ENCODE peak calls at places on chromosomes 12 and 14, in seven cellular contexts. One of them, this sample, is unnamed.

GRCh38 chr12:88624911-88625310 is 44.6 kb upstream of the KITLG start:
- DNase-seq in mesendoderm: no peak
- DNase-seq in mesenchymal stem cell: peak; percentile 22
- DNase-seq in trophoblast cell: no peak
- DNase-seq in IMR-90: peak; percentile 62
- DNase-seq in H9: no peak
- DNase-seq in H1: no peak
- DNase-seq in this sample: no peak

GRCh38 chr14:70782361-70782760 is 27.0 kb downstream of the MAP3K9 start:
- DNase-seq in IMR-90: peak; percentile 35
- DNase-seq in trophoblast cell: peak; percentile 52
- DNase-seq in H1: no peak
- DNase-seq in mesenchymal stem cell: peak; percentile 9
- DNase-seq in mesendoderm: no peak
- DNase-seq in H9: no peak
- DNase-seq in this sample: no peak

GRCh38 chr14:91029451-91030217 is 30.8 kb downstream of the RPS6KA5 start:
- DNase-seq in IMR-90: no peak
- DNase-seq in trophoblast cell: no peak
- DNase-seq in mesenchymal stem cell: no peak
- DNase-seq in H9: no peak
- DNase-seq in H1: no peak
- DNase-seq in mesendoderm: peak; percentile 12
- DNase-seq in this sample: no peak

GRCh38 chr14:58639842-58640484 is 2.2 kb downstream of the DACT1 start:
- DNase-seq in trophoblast cell: peak; percentile 60
- DNase-seq in IMR-90: peak; percentile 86
- DNase-seq in H1: no peak
- DNase-seq in mesendoderm: peak; percentile 77
- DNase-seq in mesenchymal stem cell: peak; percentile 79
- DNase-seq in H9: no peak
- DNase-seq in this sample: peak; percentile 31

GRCh38 chr12:23704992-23705943 is 244.2 kb downstream of the SOX5 start:
- DNase-seq in mesenchymal stem cell: no peak
- DNase-seq in H9: peak; percentile 29
- DNase-seq in IMR-90: no peak
- DNase-seq in mesendoderm: peak; percentile 11
- DNase-seq in H1: no peak
- DNase-seq in trophoblast cell: no peak
- DNase-seq in this sample: no peak

GRCh38 chr12:46389130-46389616 is 16.6 kb upstream of the SLC38A2 start:
- DNase-seq in mesenchymal stem cell: peak; percentile 75
- DNase-seq in trophoblast cell: no peak
- DNase-seq in IMR-90: peak; percentile 87
- DNase-seq in H1: no peak
- DNase-seq in H9: no peak
- DNase-seq in mesendoderm: no peak
- DNase-seq in this sample: no peak

GRCh38 chr14:65098586-65098985 is 3.7 kb downstream of the MAX start:
- DNase-seq in trophoblast cell: peak; percentile 7
- DNase-seq in H1: no peak
- DNase-seq in mesendoderm: no peak
- DNase-seq in mesenchymal stem cell: peak; percentile 70
- DNase-seq in H9: no peak
- DNase-seq in IMR-90: peak; percentile 46
- DNase-seq in this sample: no peak

GRCh38 chr12:99605-100004 is 33.0 kb downstream of the IQSEC3 start:
- DNase-seq in IMR-90: peak; percentile 50
- DNase-seq in H1: no peak
- DNase-seq in mesenchymal stem cell: peak; percentile 28
- DNase-seq in mesendoderm: peak; percentile 53
- DNase-seq in trophoblast cell: no peak
- DNase-seq in H9: peak; percentile 73
- DNase-seq in this sample: peak; percentile 45

GRCh38 chr14:60721331-60722162 is 2.6 kb downstream of the SIX4 start:
- DNase-seq in mesenchymal stem cell: peak; percentile 71
- DNase-seq in IMR-90: peak; percentile 84
- DNase-seq in H9: peak; percentile 71
- DNase-seq in H1: peak; percentile 78
- DNase-seq in trophoblast cell: peak; percentile 51
- DNase-seq in mesendoderm: peak; percentile 78
- DNase-seq in this sample: peak; percentile 47

GRCh38 chr14:36940476-36940875 is 231.9 kb downstream of the SLC25A21 start:
- DNase-seq in mesenchymal stem cell: no peak
- DNase-seq in trophoblast cell: no peak
- DNase-seq in mesendoderm: no peak
- DNase-seq in H1: no peak
- DNase-seq in H9: no peak
- DNase-seq in IMR-90: no peak
- DNase-seq in this sample: no peak

GRCh38 chr12:116631619-116632018 is 72.4 kb downstream of the MAP1LC3B2 start:
- DNase-seq in H1: no peak
- DNase-seq in trophoblast cell: no peak
- DNase-seq in mesendoderm: peak; percentile 37
- DNase-seq in IMR-90: no peak
- DNase-seq in H9: no peak
- DNase-seq in mesenchymal stem cell: no peak
- DNase-seq in this sample: no peak

GRCh38 chr12:43884683-43885410 is 49.0 kb downstream of the TMEM117 start:
- DNase-seq in IMR-90: no peak
- DNase-seq in trophoblast cell: no peak
- DNase-seq in H1: no peak
- DNase-seq in mesendoderm: no peak
- DNase-seq in mesenchymal stem cell: no peak
- DNase-seq in H9: no peak
- DNase-seq in this sample: peak; percentile 1

GRCh38 chr12:2011641-2012607 is 7.7 kb upstream of the DCP1B start:
- DNase-seq in H1: no peak
- DNase-seq in trophoblast cell: no peak
- DNase-seq in mesendoderm: peak; percentile 51
- DNase-seq in mesenchymal stem cell: peak; percentile 32
- DNase-seq in IMR-90: peak; percentile 9
- DNase-seq in H9: no peak
- DNase-seq in this sample: no peak

GRCh38 chr12:98893126-98893525 is 248.0 kb downstream of the APAF1 start:
- DNase-seq in trophoblast cell: no peak
- DNase-seq in mesendoderm: peak; percentile 3
- DNase-seq in mesenchymal stem cell: no peak
- DNase-seq in H1: no peak
- DNase-seq in IMR-90: no peak
- DNase-seq in H9: no peak
- DNase-seq in this sample: no peak

GRCh38 chr14:68104518-68104917 is 284.9 kb downstream of the RAD51B start:
- DNase-seq in IMR-90: peak; percentile 91
- DNase-seq in H1: no peak
- DNase-seq in trophoblast cell: peak; percentile 90
- DNase-seq in mesenchymal stem cell: peak; percentile 94
- DNase-seq in H9: no peak
- DNase-seq in mesendoderm: peak; percentile 93
- DNase-seq in this sample: no peak

GRCh38 chr12:51471465-51471864 is 46.8 kb downstream of the SLC4A8 start:
- DNase-seq in H9: no peak
- DNase-seq in mesenchymal stem cell: no peak
- DNase-seq in H1: no peak
- DNase-seq in IMR-90: no peak
- DNase-seq in trophoblast cell: no peak
- DNase-seq in mesendoderm: no peak
- DNase-seq in this sample: no peak

GRCh38 chr12:51473947-51474346 is 49.3 kb downstream of the SLC4A8 start:
- DNase-seq in trophoblast cell: no peak
- DNase-seq in IMR-90: no peak
- DNase-seq in mesendoderm: no peak
- DNase-seq in mesenchymal stem cell: no peak
- DNase-seq in H9: no peak
- DNase-seq in H1: no peak
- DNase-seq in this sample: no peak

GRCh38 chr12:51470116-51470515 is 45.5 kb downstream of the SLC4A8 start:
- DNase-seq in IMR-90: no peak
- DNase-seq in trophoblast cell: no peak
- DNase-seq in mesenchymal stem cell: no peak
- DNase-seq in H9: no peak
- DNase-seq in H1: no peak
- DNase-seq in mesendoderm: no peak
- DNase-seq in this sample: no peak

GRCh38 chr12:51472984-51473383 is 48.4 kb downstream of the SLC4A8 start:
- DNase-seq in trophoblast cell: no peak
- DNase-seq in IMR-90: no peak
- DNase-seq in mesenchymal stem cell: no peak
- DNase-seq in mesendoderm: no peak
- DNase-seq in H1: no peak
- DNase-seq in H9: no peak
- DNase-seq in this sample: no peak

DNA sequence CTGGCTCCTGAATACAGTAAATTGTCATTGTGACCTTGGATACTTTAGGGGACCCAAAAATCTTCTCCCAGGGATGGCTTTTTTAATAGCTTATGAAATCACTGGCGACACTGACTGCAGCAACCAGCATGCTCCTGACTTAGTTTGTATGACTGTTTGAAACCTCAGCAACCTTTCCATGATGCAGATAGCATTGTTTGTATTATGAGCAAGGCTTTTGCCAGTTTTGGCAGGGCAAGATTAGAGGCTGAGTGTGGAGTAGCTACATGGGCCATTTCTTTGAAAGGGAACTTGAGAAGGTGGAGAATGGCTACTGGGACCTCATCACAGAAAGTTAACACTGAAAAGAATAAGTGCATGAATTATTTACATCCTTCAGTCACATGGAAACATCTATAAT is 50.9 kb downstream of the SLC4A8 start:
- DNase-seq in mesendoderm: no peak
- DNase-seq in H9: no peak
- DNase-seq in IMR-90: peak; percentile 68
- DNase-seq in trophoblast cell: no peak
- DNase-seq in H1: no peak
- DNase-seq in mesenchymal stem cell: no peak
- DNase-seq in this sample: no peak
- H2BK120ac ChIP-seq in mesendoderm: no peak overlapping the region
- H2BK120ac ChIP-seq in H9: no peak overlapping the region
- H2BK120ac ChIP-seq in IMR-90: no peak overlapping the region
- H2BK120ac ChIP-seq in trophoblast cell: no peak overlapping the region
- H2BK120ac ChIP-seq in H1: no peak overlapping the region
- H2BK120ac ChIP-seq in mesenchymal stem cell: no peak overlapping the region
- H2BK120ac ChIP-seq in this sample: no peak overlapping the region

DNA sequence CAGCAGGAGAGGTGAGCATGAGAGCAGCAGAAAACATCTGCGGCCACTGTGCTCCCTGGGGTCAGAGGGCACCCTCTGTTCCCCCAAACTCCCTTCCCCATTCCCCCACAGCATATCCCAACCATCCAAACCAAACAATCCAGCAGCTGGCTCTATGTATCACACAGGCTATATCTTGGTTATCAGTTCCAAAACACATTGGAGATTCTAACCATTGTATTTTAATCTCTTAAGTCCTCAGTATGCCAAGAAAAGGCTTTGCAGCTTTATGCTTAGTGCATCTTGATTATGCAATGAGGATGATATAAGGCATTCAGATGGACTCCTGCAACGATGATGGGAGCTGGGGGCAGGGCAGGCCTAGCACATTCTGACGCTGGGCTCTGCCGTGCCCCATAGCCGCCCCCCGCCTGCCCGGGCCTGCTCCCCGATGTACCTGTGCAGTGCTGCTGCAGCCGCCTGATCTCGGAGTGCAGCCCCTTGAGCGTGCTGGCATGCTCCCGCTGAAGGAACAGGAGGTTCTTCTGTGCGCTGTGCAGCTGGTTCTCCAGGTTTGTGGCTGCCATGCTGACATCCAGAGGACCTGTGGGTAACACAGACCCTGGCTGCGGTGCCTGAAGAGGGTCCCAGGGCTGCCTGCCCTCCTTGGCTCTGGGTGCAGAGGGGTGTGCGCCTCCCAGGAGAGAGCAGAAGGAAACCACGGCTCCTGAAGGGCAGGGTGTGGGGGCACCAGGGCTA is 29.6 kb downstream of the CCDC92 start:
- DNase-seq in mesendoderm: no peak
- DNase-seq in IMR-90: peak; percentile 41
- DNase-seq in H9: no peak
- DNase-seq in trophoblast cell: no peak
- DNase-seq in mesenchymal stem cell: no peak
- DNase-seq in H1: no peak
- DNase-seq in this sample: no peak
- H2BK120ac ChIP-seq in mesendoderm: no peak overlapping the region
- H2BK120ac ChIP-seq in IMR-90: peak overlapping the region; percentile 50
- H2BK120ac ChIP-seq in H9: no peak overlapping the region
- H2BK120ac ChIP-seq in trophoblast cell: no peak overlapping the region
- H2BK120ac ChIP-seq in mesenchymal stem cell: no peak overlapping the region
- H2BK120ac ChIP-seq in H1: no peak overlapping the region
- H2BK120ac ChIP-seq in this sample: no peak overlapping the region

GRCh38 chr14:41899416-41899815 is 292.7 kb downstream of the LRFN5 start:
- DNase-seq in H9: no peak
- DNase-seq in mesenchymal stem cell: peak; percentile 19
- DNase-seq in IMR-90: peak; percentile 3
- DNase-seq in mesendoderm: no peak
- DNase-seq in H1: no peak
- DNase-seq in trophoblast cell: no peak
- DNase-seq in this sample: no peak
- H2BK120ac ChIP-seq in H9: no peak overlapping the region
- H2BK120ac ChIP-seq in mesenchymal stem cell: no peak overlapping the region
- H2BK120ac ChIP-seq in IMR-90: no peak overlapping the region
- H2BK120ac ChIP-seq in mesendoderm: no peak overlapping the region
- H2BK120ac ChIP-seq in H1: no peak overlapping the region
- H2BK120ac ChIP-seq in trophoblast cell: no peak overlapping the region
- H2BK120ac ChIP-seq in this sample: no peak overlapping the region

GRCh38 chr12:66051361-66051760 is 79.2 kb downstream of the LLPH start:
- DNase-seq in H1: no peak
- DNase-seq in H9: no peak
- DNase-seq in mesenchymal stem cell: no peak
- DNase-seq in IMR-90: no peak
- DNase-seq in mesendoderm: no peak
- DNase-seq in trophoblast cell: no peak
- DNase-seq in this sample: no peak
- H2BK120ac ChIP-seq in H1: no peak overlapping the region
- H2BK120ac ChIP-seq in H9: no peak overlapping the region
- H2BK120ac ChIP-seq in mesenchymal stem cell: no peak overlapping the region
- H2BK120ac ChIP-seq in IMR-90: no peak overlapping the region
- H2BK120ac ChIP-seq in mesendoderm: no peak overlapping the region
- H2BK120ac ChIP-seq in trophoblast cell: no peak overlapping the region
- H2BK120ac ChIP-seq in this sample: no peak overlapping the region

DNA sequence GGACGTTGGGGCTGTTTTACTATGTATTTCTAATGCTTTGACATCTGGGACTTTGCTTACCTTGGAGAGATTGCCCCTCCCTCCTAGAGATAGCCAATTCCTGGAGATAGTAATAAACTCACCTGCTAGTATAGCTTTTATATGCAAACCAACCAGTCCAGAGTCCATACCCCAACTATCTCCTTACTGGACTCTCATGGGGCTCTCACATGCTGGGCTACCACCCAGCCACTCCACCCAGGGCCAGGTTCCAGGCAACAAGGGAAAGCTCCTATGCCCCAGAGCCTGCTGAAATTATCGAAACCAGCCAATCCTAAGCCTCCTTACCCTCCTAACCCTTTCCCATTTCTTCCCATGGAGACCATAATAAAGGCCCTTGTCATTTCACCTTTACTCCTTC is 25.5 kb upstream of the MGP start:
- DNase-seq in mesendoderm: no peak
- DNase-seq in trophoblast cell: no peak
- DNase-seq in H1: no peak
- DNase-seq in IMR-90: no peak
- DNase-seq in mesenchymal stem cell: no peak
- DNase-seq in H9: no peak
- DNase-seq in this sample: no peak
- H2BK120ac ChIP-seq in mesendoderm: no peak overlapping the region
- H2BK120ac ChIP-seq in trophoblast cell: no peak overlapping the region
- H2BK120ac ChIP-seq in H1: no peak overlapping the region
- H2BK120ac ChIP-seq in IMR-90: no peak overlapping the region
- H2BK120ac ChIP-seq in mesenchymal stem cell: no peak overlapping the region
- H2BK120ac ChIP-seq in H9: no peak overlapping the region
- H2BK120ac ChIP-seq in this sample: no peak overlapping the region